ENCODE peak calls at places on chromosomes 5 and 9, in six cellular contexts. Z is endothelial cell, V is NCI-H2029 treated with DMSO at 0.1 percent for 48 hours, T is dorsolateral prefrontal cortex, M is dermis blood vessel endothelial cell, N is NCI-H1417. F is an unnamed sample.

GRCh38 chr9:4859035-4859434 is 66.3 kb downstream of the RCL1 start:
- DNase-seq in V (peak; percentile 69), M (no peak), N (no peak), Z (no peak), T (no peak), F (no peak)

GRCh38 chr9:107778666-107779065 is 289.1 kb upstream of the KLF4 start:
- DNase-seq in T (no peak), V (no peak), M (no peak), N (no peak), Z (no peak), F (no peak)

GRCh38 chr9:133003671-133004090 is 25.2 kb downstream of the GFI1B start:
- DNase-seq in T (no peak), Z (no peak), M (no peak), V (no peak), N (no peak), F (no peak)

GRCh38 chr9:37752646-37753488 is 738 bp upstream of the TRMT10B start:
- DNase-seq in T (no peak), V (no peak), M (no peak), N (no peak), Z (no peak), F (no peak)

GRCh38 chr5:60404171-60404570 is 295.8 kb downstream of the DEPDC1B start:
- DNase-seq in N (no peak), V (no peak), Z (no peak), T (no peak), M (no peak), F (no peak)

GRCh38 chr5:115189866-115190265 is 20.2 kb upstream of the TRIM36 start:
- DNase-seq in M (no peak), N (no peak), V (no peak), T (no peak), Z (no peak), F (no peak)

GRCh38 chr5:37932450-37932849 is 92.6 kb upstream of the GDNF start:
- DNase-seq in N (no peak), Z (no peak), T (no peak), M (no peak), V (no peak), F (no peak)

GRCh38 chr5:157951673-157952373 is 92.9 kb upstream of the CLINT1 start:
- DNase-seq in N (no peak), V (no peak), T (no peak), M (no peak), Z (no peak), F (no peak)

GRCh38 chr5:5591567-5591966 is 169.1 kb downstream of the ICE1 start:
- DNase-seq in V (no peak), Z (no peak), T (no peak), M (no peak), N (no peak), F (no peak)

GRCh38 chr5:8650197-8650596 is 781.2 kb downstream of the MTRR start:
- DNase-seq in V (no peak), Z (no peak), N (no peak), T (no peak), M (no peak), F (no peak)